ENCODE peak calls at places on chromosomes 1 and 21, in nine cellular contexts. One of them, this sample, is unnamed. For H3K9me3, the result is how much of the 10 kb centered on the place peaks cover.

GRCh38 chr21:42469272-42469671 is 26.8 kb downstream of the RSPH1 start:
- DNase-seq in psoas muscle: no peak
- DNase-seq in transverse colon: peak
- DNase-seq in spleen: no peak
- DNase-seq in heart left ventricle: no peak
- DNase-seq in sigmoid colon: no peak
- DNase-seq in cardiac muscle cell: no peak
- DNase-seq in A549: no peak
- DNase-seq in small intestine: peak
- DNase-seq in this sample: no peak

GRCh38 chr1:68340951-68341350 is 108.6 kb upstream of the WLS start:
- DNase-seq in psoas muscle: no peak
- DNase-seq in transverse colon: no peak
- DNase-seq in spleen: no peak
- DNase-seq in heart left ventricle: no peak
- DNase-seq in sigmoid colon: no peak
- DNase-seq in cardiac muscle cell: no peak
- DNase-seq in A549: no peak
- DNase-seq in small intestine: no peak
- DNase-seq in this sample: no peak

GRCh38 chr1:227486559-227486958 is 76.8 kb upstream of the ZNF678 start:
- DNase-seq in psoas muscle: no peak
- DNase-seq in transverse colon: no peak
- DNase-seq in spleen: no peak
- DNase-seq in heart left ventricle: no peak
- DNase-seq in sigmoid colon: no peak
- DNase-seq in cardiac muscle cell: no peak
- DNase-seq in A549: no peak
- DNase-seq in small intestine: no peak
- DNase-seq in this sample: no peak

GRCh38 chr1:163197022-163197421 is 5.7 kb downstream of the RGS5 start:
- DNase-seq in psoas muscle: no peak
- DNase-seq in transverse colon: no peak
- DNase-seq in spleen: no peak
- DNase-seq in heart left ventricle: no peak
- DNase-seq in sigmoid colon: no peak
- DNase-seq in cardiac muscle cell: no peak
- DNase-seq in A549: no peak
- DNase-seq in small intestine: no peak
- DNase-seq in this sample: no peak

GRCh38 chr1:18293291-18293690 is 185.7 kb downstream of the IGSF21 start:
- DNase-seq in psoas muscle: no peak
- DNase-seq in transverse colon: no peak
- DNase-seq in spleen: no peak
- DNase-seq in heart left ventricle: no peak
- DNase-seq in sigmoid colon: no peak
- DNase-seq in cardiac muscle cell: no peak
- DNase-seq in A549: no peak
- DNase-seq in small intestine: no peak
- DNase-seq in this sample: no peak

GRCh38 chr21:27129215-27129614 is 162.3 kb upstream of the ADAMTS5 start:
- DNase-seq in psoas muscle: no peak
- DNase-seq in transverse colon: no peak
- DNase-seq in spleen: no peak
- DNase-seq in heart left ventricle: no peak
- DNase-seq in sigmoid colon: no peak
- DNase-seq in cardiac muscle cell: no peak
- DNase-seq in A549: no peak
- DNase-seq in small intestine: no peak
- DNase-seq in this sample: no peak

GRCh38 chr1:14994148-14994547 is 159.4 kb upstream of the TMEM51 start:
- DNase-seq in psoas muscle: no peak
- DNase-seq in transverse colon: no peak
- DNase-seq in spleen: no peak
- DNase-seq in heart left ventricle: no peak
- DNase-seq in sigmoid colon: no peak
- DNase-seq in cardiac muscle cell: no peak
- DNase-seq in A549: no peak
- DNase-seq in small intestine: no peak
- DNase-seq in this sample: no peak

GRCh38 chr1:183416850-183417690 is 1.1 kb downstream of the NMNAT2 start:
- DNase-seq in psoas muscle: peak
- DNase-seq in transverse colon: peak
- DNase-seq in spleen: peak
- DNase-seq in heart left ventricle: peak
- DNase-seq in sigmoid colon: peak
- DNase-seq in cardiac muscle cell: peak
- DNase-seq in A549: peak
- DNase-seq in small intestine: peak
- DNase-seq in this sample: peak

GRCh38 chr21:41774467-41775151 is 7.8 kb upstream of the RIPK4 start:
- DNase-seq in psoas muscle: no peak
- DNase-seq in transverse colon: no peak
- DNase-seq in spleen: no peak
- DNase-seq in heart left ventricle: no peak
- DNase-seq in sigmoid colon: no peak
- DNase-seq in cardiac muscle cell: no peak
- DNase-seq in A549: no peak
- DNase-seq in small intestine: no peak
- DNase-seq in this sample: no peak

GRCh38 chr1:24986372-24986979 is 56.4 kb upstream of the RUNX3 start:
- DNase-seq in psoas muscle: no peak
- DNase-seq in transverse colon: no peak
- DNase-seq in spleen: peak
- DNase-seq in heart left ventricle: peak
- DNase-seq in sigmoid colon: no peak
- DNase-seq in cardiac muscle cell: no peak
- DNase-seq in A549: no peak
- DNase-seq in small intestine: no peak
- DNase-seq in this sample: no peak

GRCh38 chr1:29124366-29125236 is 898 bp upstream of the TMEM200B start:
- DNase-seq in psoas muscle: peak
- DNase-seq in transverse colon: peak
- DNase-seq in spleen: peak
- DNase-seq in heart left ventricle: peak
- DNase-seq in sigmoid colon: peak
- DNase-seq in cardiac muscle cell: peak
- DNase-seq in A549: peak
- DNase-seq in small intestine: no peak
- DNase-seq in this sample: peak

GRCh38 chr21:34583926-34584563 is 30.9 kb downstream of the RCAN1 start:
- DNase-seq in psoas muscle: no peak
- DNase-seq in transverse colon: no peak
- DNase-seq in spleen: no peak
- DNase-seq in heart left ventricle: peak
- DNase-seq in sigmoid colon: no peak
- DNase-seq in cardiac muscle cell: no peak
- DNase-seq in A549: no peak
- DNase-seq in small intestine: no peak
- DNase-seq in this sample: no peak

GRCh38 chr1:9826087-9826486 is 2.3 kb upstream of the CLSTN1 start:
- DNase-seq in psoas muscle: no peak
- DNase-seq in transverse colon: no peak
- DNase-seq in spleen: no peak
- DNase-seq in heart left ventricle: no peak
- DNase-seq in sigmoid colon: no peak
- DNase-seq in cardiac muscle cell: no peak
- DNase-seq in A549: no peak
- DNase-seq in small intestine: no peak
- DNase-seq in this sample: no peak

GRCh38 chr1:110548381-110548780 is 29.4 kb upstream of the KCNA10 start:
- DNase-seq in psoas muscle: no peak
- DNase-seq in transverse colon: no peak
- DNase-seq in spleen: no peak
- DNase-seq in heart left ventricle: no peak
- DNase-seq in sigmoid colon: no peak
- DNase-seq in cardiac muscle cell: peak
- DNase-seq in A549: peak
- DNase-seq in small intestine: peak
- DNase-seq in this sample: no peak

GRCh38 chr1:226133504-226134123 is 52.9 kb downstream of the ACBD3 start:
- DNase-seq in psoas muscle: no peak
- DNase-seq in transverse colon: no peak
- DNase-seq in spleen: peak
- DNase-seq in heart left ventricle: no peak
- DNase-seq in sigmoid colon: peak
- DNase-seq in cardiac muscle cell: no peak
- DNase-seq in A549: no peak
- DNase-seq in small intestine: no peak
- DNase-seq in this sample: no peak

DNA sequence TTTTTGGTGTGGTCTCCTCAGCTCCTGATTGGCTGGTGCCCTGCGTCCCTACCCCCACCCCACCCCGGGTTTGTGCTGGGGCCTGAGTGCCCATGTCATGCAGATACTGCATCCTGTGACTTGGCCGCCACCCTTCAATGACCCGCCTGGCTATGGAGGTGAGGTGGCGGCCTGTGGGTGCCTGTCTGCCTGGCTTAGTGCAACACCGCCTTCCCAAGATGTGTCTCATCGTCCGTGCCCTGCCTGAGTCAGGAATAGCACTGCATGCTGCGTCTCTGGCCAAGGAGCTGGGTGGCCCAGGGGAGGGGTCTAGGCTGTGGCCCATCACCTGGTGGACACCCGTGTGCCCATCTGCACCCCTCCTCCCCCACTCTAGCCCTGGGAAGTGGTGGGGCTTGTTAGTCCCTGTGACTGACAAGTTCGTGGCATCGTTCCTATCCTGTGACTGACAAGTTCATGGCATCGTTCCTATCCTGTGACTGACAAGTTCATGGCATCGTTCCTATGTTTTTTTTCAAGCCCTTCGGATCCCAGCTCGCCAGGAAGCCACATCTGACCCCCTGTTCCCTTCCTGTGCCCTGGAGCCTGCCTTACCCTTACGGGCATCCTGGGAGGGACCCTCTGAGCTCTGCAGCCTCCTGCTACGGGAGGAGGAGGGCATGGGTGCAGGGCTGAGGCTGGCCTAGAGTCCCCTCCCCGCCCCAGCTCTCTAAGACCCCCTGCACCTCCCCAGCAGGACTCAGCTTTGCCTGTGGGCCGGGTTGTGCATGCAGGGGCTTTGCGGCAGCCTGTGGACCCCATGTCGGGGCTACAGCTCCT is 7.5 kb downstream of the SLX9 start:
- DNase-seq in psoas muscle: peak
- DNase-seq in transverse colon: no peak
- DNase-seq in spleen: no peak
- DNase-seq in heart left ventricle: peak
- DNase-seq in sigmoid colon: peak
- DNase-seq in cardiac muscle cell: no peak
- DNase-seq in A549: no peak
- DNase-seq in small intestine: no peak
- DNase-seq in this sample: peak
- H3K4me3 ChIP-seq in psoas muscle: peak
- H3K4me3 ChIP-seq in transverse colon: no peak
- H3K4me3 ChIP-seq in spleen: no peak
- H3K4me3 ChIP-seq in heart left ventricle: no peak
- H3K4me3 ChIP-seq in sigmoid colon: no peak
- H3K4me3 ChIP-seq in cardiac muscle cell: no peak
- H3K4me3 ChIP-seq in A549: no peak
- H3K4me3 ChIP-seq in small intestine: no peak
- H3K4me3 ChIP-seq in this sample: no peak

GRCh38 chr1:4212796-4213195 is 312.7 kb upstream of the C1orf174 start:
- DNase-seq in psoas muscle: no peak
- DNase-seq in transverse colon: no peak
- DNase-seq in spleen: no peak
- DNase-seq in heart left ventricle: no peak
- DNase-seq in sigmoid colon: no peak
- DNase-seq in cardiac muscle cell: no peak
- DNase-seq in A549: no peak
- DNase-seq in small intestine: no peak
- DNase-seq in this sample: no peak
- H3K9me3 ChIP-seq in psoas muscle: under half
- H3K9me3 ChIP-seq in transverse colon: under half
- H3K9me3 ChIP-seq in spleen: under half
- H3K9me3 ChIP-seq in heart left ventricle: under half
- H3K9me3 ChIP-seq in sigmoid colon: under half
- H3K9me3 ChIP-seq in cardiac muscle cell: under half
- H3K9me3 ChIP-seq in A549: under half
- H3K9me3 ChIP-seq in small intestine: under half
- H3K9me3 ChIP-seq in this sample: under half

GRCh38 chr21:15730484-15731242 is 881 bp downstream of the USP25 start:
- DNase-seq in psoas muscle: no peak
- DNase-seq in transverse colon: no peak
- DNase-seq in spleen: no peak
- DNase-seq in heart left ventricle: peak
- DNase-seq in sigmoid colon: no peak
- DNase-seq in cardiac muscle cell: no peak
- DNase-seq in A549: no peak
- DNase-seq in small intestine: peak
- DNase-seq in this sample: no peak

GRCh38 chr21:15735409-15735808 is 5.6 kb downstream of the USP25 start:
- DNase-seq in psoas muscle: no peak
- DNase-seq in transverse colon: no peak
- DNase-seq in spleen: no peak
- DNase-seq in heart left ventricle: no peak
- DNase-seq in sigmoid colon: no peak
- DNase-seq in cardiac muscle cell: no peak
- DNase-seq in A549: no peak
- DNase-seq in small intestine: no peak
- DNase-seq in this sample: no peak

GRCh38 chr21:15731243-15731613 is 1.4 kb downstream of the USP25 start:
- DNase-seq in psoas muscle: no peak
- DNase-seq in transverse colon: no peak
- DNase-seq in spleen: no peak
- DNase-seq in heart left ventricle: no peak
- DNase-seq in sigmoid colon: no peak
- DNase-seq in cardiac muscle cell: no peak
- DNase-seq in A549: no peak
- DNase-seq in small intestine: peak
- DNase-seq in this sample: no peak

GRCh38 chr21:15732290-15732995 is 2.7 kb downstream of the USP25 start:
- DNase-seq in psoas muscle: no peak
- DNase-seq in transverse colon: no peak
- DNase-seq in spleen: no peak
- DNase-seq in heart left ventricle: no peak
- DNase-seq in sigmoid colon: no peak
- DNase-seq in cardiac muscle cell: no peak
- DNase-seq in A549: peak
- DNase-seq in small intestine: peak
- DNase-seq in this sample: no peak

DNA sequence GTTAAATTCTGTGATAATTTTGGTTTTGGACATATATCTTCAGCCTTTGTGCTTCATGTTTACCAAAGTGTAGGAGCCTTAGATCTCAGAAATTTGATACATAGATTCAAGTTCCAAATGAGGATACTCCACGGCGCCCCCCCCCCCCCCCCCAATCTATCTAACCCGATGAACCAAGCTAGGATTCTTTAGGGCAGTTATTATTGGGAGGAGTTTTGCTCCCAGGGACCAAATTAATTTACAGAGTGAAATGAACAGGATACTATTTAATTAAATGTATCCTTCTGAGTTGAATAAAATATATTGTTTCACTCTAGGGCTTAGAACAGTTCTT is 3.2 kb downstream of the USP25 start:
- DNase-seq in psoas muscle: no peak
- DNase-seq in transverse colon: no peak
- DNase-seq in spleen: no peak
- DNase-seq in heart left ventricle: no peak
- DNase-seq in sigmoid colon: no peak
- DNase-seq in cardiac muscle cell: no peak
- DNase-seq in A549: no peak
- DNase-seq in small intestine: no peak
- DNase-seq in this sample: no peak
- H3K4me3 ChIP-seq in psoas muscle: peak
- H3K4me3 ChIP-seq in transverse colon: no peak
- H3K4me3 ChIP-seq in spleen: no peak
- H3K4me3 ChIP-seq in heart left ventricle: peak
- H3K4me3 ChIP-seq in sigmoid colon: no peak
- H3K4me3 ChIP-seq in cardiac muscle cell: peak
- H3K4me3 ChIP-seq in A549: peak
- H3K4me3 ChIP-seq in small intestine: no peak
- H3K4me3 ChIP-seq in this sample: peak

GRCh38 chr1:11406845-11407244 is 72.1 kb upstream of the DISP3 start:
- DNase-seq in psoas muscle: no peak
- DNase-seq in transverse colon: no peak
- DNase-seq in spleen: no peak
- DNase-seq in heart left ventricle: no peak
- DNase-seq in sigmoid colon: no peak
- DNase-seq in cardiac muscle cell: no peak
- DNase-seq in A549: no peak
- DNase-seq in small intestine: no peak
- DNase-seq in this sample: no peak
- H3K9me3 ChIP-seq in psoas muscle: under half
- H3K9me3 ChIP-seq in transverse colon: under half
- H3K9me3 ChIP-seq in spleen: under half
- H3K9me3 ChIP-seq in heart left ventricle: under half
- H3K9me3 ChIP-seq in sigmoid colon: under half
- H3K9me3 ChIP-seq in cardiac muscle cell: under half
- H3K9me3 ChIP-seq in A549: under half
- H3K9me3 ChIP-seq in small intestine: under half
- H3K9me3 ChIP-seq in this sample: under half